ENCODE peak calls at places on chromosomes 12 and 14, in six cellular contexts. X, V, C, Q, R and J are unnamed samples.

GRCh38 chr14:104147346-104148125 is 9.1 kb downstream of the KIF26A start:
- DNase-seq in X (no peak), V (no peak), C (no peak), Q (no peak), R (no peak), J (no peak)

GRCh38 chr12:116818341-116818856 is 62.8 kb downstream of the HRK start:
- DNase-seq in X (no peak), V (peak; percentile 59), C (no peak), Q (no peak), R (no peak), J (peak; percentile 21)

GRCh38 chr12:85277900-85278597 is 2.0 kb upstream of the ALX1 start:
- DNase-seq in X (no peak), V (no peak), C (no peak), Q (no peak), R (no peak), J (no peak)

GRCh38 chr12:77725611-77726010 is 105.1 kb upstream of the NAV3 start:
- DNase-seq in X (no peak), V (no peak), C (no peak), Q (no peak), R (no peak), J (no peak)

GRCh38 chr12:49637401-49637800 is 14.0 kb downstream of the PRPF40B start:
- DNase-seq in X (no peak), V (peak; percentile 57), C (no peak), Q (no peak), R (no peak), J (no peak)

GRCh38 chr14:71013551-71014192 is 106.4 kb downstream of the PCNX1 start:
- DNase-seq in X (no peak), V (no peak), C (no peak), Q (no peak), R (no peak), J (no peak)

GRCh38 chr12:106248177-106248848 is 493 bp upstream of the CKAP4 start:
- DNase-seq in X (peak; percentile 19), V (peak; percentile 69), C (peak; percentile 67), Q (no peak), R (no peak), J (peak; percentile 30)

GRCh38 chr12:86663691-86664090 is 407.5 kb upstream of the MGAT4C start:
- DNase-seq in X (no peak), V (no peak), C (no peak), Q (no peak), R (no peak), J (no peak)

GRCh38 chr12:54140958-54141388 is 47.8 kb downstream of the SMUG1 start:
- DNase-seq in X (no peak), V (no peak), C (no peak), Q (no peak), R (no peak), J (no peak)

GRCh38 chr12:68367136-68367535 is 35.0 kb upstream of the MDM1 start:
- DNase-seq in X (no peak), V (no peak), C (no peak), Q (no peak), R (no peak), J (no peak)

GRCh38 chr12:123799227-123799626 is 37.1 kb downstream of the DNAH10 start:
- DNase-seq in X (no peak), V (no peak), C (no peak), Q (no peak), R (no peak), J (no peak)

GRCh38 chr12:93756295-93756694 is 79.1 kb downstream of the CRADD start:
- DNase-seq in X (no peak), V (no peak), C (no peak), Q (no peak), R (no peak), J (no peak)
- TF ChIP-seq MYC in X (no peak), V (no peak), C (no peak), Q (no peak), R (no peak), J (no peak)

GRCh38 chr12:103965255-103965589 is 450 bp upstream of the TDG start:
- DNase-seq in X (no peak), V (no peak), C (no peak), Q (no peak), R (no peak), J (no peak)

GRCh38 chr12:103965590-103966407 is at the start of gene TDG:
- DNase-seq in X (peak; percentile 98), V (peak; percentile 99), C (peak; percentile 95), Q (peak; percentile 97), R (peak; percentile 96), J (peak; percentile 100)

GRCh38 chr12:103960567-103961227 is 5.0 kb upstream of the TDG start:
- DNase-seq in X (no peak), V (no peak), C (no peak), Q (no peak), R (peak; percentile 53), J (no peak)

GRCh38 chr12:103964805-103965204 is 867 bp upstream of the TDG start:
- DNase-seq in X (no peak), V (no peak), C (no peak), Q (no peak), R (no peak), J (no peak)

GRCh38 chr12:103962493-103962892 is 3.2 kb upstream of the TDG start:
- DNase-seq in X (no peak), V (no peak), C (no peak), Q (no peak), R (no peak), J (no peak)
- TF ChIP-seq POLR2A in X (no peak), V (no peak), C (peak; percentile 23), Q (peak; percentile 69), R (no peak), J (no peak)

GRCh38 chr12:96274331-96274730 is 80.2 kb downstream of the ELK3 start:
- DNase-seq in X (no peak), V (no peak), C (no peak), Q (no peak), R (no peak), J (no peak)

GRCh38 chr12:96266238-96266637 is 72.1 kb downstream of the ELK3 start:
- DNase-seq in X (no peak), V (no peak), C (no peak), Q (no peak), R (no peak), J (no peak)

GRCh38 chr12:96265836-96266235 is 71.7 kb downstream of the ELK3 start:
- DNase-seq in X (no peak), V (no peak), C (no peak), Q (no peak), R (no peak), J (no peak)

DNA sequence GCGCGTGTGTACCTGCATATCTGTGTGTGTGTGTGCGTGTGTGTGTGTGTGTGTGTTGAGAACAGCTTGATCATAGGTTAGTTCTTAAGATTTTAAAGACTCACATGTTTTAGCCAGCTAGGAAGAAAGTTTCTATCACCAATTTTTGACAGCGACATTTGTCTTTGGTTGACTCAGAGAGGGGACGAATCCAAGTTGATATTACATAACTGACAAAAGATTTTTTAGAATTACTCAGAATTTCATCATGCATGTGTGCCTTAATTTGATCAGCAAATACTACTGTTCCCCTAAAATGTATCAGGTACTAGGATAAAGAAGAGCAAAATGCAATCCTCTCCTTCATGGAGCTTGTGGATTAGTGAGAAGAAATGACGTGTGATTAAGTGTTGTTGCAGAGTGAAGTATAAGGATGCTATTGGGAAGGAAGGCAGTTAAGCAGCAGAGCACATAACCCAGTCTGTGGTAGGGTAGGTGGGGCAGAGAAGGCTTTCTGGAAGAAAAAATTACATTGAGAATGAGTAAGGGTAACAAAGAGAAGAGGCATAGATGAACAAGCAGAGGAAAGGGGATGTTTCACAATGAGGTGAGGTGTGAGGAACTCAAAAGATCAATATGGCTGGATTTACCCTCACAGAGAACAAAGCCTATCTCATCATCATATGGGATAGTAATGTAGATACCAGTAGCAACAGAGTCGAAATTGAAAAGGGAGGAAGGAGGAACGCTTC is 77.5 kb downstream of the ELK3 start:
- DNase-seq in X (no peak), V (no peak), C (no peak), Q (no peak), R (no peak), J (no peak)
- TF ChIP-seq MAX in X (no peak), V (no peak), C (no peak), Q (no peak), R (no peak), J (no peak)

DNA sequence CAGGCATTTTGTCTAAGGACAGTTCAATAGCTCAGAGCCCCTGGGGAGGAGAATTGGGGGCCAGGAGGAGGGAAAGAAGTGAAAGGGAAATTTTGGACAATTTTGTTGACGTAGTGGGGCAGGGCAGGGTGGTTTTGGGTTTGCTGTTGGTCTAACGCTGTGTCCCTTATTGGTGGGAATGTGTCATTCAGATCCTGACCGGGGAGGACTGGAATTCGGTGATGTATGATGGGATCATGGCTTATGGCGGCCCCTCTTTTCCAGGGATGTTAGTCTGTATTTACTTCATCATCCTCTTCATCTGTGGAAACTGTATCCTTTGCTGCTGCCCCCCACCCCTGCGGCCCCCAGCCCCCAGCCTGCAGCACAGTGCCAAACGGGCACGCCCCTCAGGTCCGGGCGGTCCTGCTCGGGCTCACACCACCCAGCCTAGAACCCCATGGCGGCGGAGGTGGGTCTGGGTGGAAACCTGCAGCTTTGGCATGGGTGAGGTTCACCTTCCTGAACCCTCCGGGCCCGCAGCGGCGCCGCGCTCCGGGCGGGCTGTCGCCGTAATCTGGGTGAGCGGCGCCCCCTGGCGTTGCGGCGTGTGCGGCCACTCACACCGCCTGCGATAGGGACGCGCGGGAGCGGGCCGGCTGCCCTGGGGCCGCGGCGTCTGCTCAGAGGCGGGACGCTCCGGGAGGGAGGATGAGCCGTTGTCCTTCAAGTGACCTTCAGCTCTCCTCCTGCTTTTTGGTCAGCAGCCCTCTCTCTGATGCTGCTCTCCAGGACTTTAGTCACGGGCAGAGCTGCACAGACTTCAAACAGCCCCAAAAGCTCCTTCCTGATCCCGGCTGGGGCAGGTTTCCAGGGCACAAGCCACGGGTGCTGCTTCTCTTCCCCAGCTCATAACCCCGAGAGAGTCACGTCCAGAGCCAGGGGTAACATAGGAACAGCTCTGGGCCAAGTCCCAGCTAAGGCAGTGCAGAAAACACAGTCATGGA is 211.8 kb upstream of the FKBP4 start:
- DNase-seq in X (peak; percentile 22), V (peak; percentile 20), C (peak; percentile 55), Q (no peak), R (peak; percentile 66), J (peak; percentile 73)
- TF ChIP-seq MYC in X (no peak), V (no peak), C (no peak), Q (no peak), R (no peak), J (no peak)

GRCh38 chr12:128819293-128820144 is 4.2 kb downstream of the SLC15A4 start:
- DNase-seq in X (no peak), V (no peak), C (no peak), Q (no peak), R (no peak), J (no peak)

GRCh38 chr12:128820253-128820652 is 3.5 kb downstream of the SLC15A4 start:
- DNase-seq in X (no peak), V (no peak), C (no peak), Q (no peak), R (no peak), J (no peak)

GRCh38 chr12:128817115-128818015 is 6.4 kb downstream of the SLC15A4 start:
- DNase-seq in X (no peak), V (no peak), C (no peak), Q (peak; percentile 90), R (no peak), J (no peak)

GRCh38 chr12:128816643-128816920 is 7.2 kb downstream of the SLC15A4 start:
- DNase-seq in X (no peak), V (no peak), C (no peak), Q (no peak), R (no peak), J (no peak)

GRCh38 chr12:128818065-128819022 is 5.4 kb downstream of the SLC15A4 start:
- DNase-seq in X (no peak), V (no peak), C (no peak), Q (no peak), R (no peak), J (no peak)
- TF ChIP-seq POLR2A in X (no peak), V (no peak), C (no peak), Q (peak; percentile 65), R (no peak), J (no peak)